ENCODE peak calls at places on chromosome 13, in four cellular contexts. W is HCT116, V is heart left ventricle, N is DND-41. F is an unnamed sample.
A peak's percentile ranks its signal among the peaks of the same experiment; 100 is the strongest.

GRCh38 chr13:74710006-74710405 is 575.8 kb upstream of the KLF12 start:
- DNase-seq in W (no peak), V (no peak), N (no peak), F (no peak)

GRCh38 chr13:92804346-92804745 is 422.3 kb upstream of the GPC6 start:
- DNase-seq in W (no peak), V (no peak), N (no peak), F (no peak)

GRCh38 chr13:21063031-21063430 is 1.6 kb upstream of the LATS2 start:
- DNase-seq in W (no peak), V (no peak), N (no peak), F (no peak)

GRCh38 chr13:27446986-27447583 is 3.3 kb downstream of the MTIF3 start:
- DNase-seq in W (no peak), V (no peak), N (peak; percentile 79), F (peak; percentile 82)

GRCh38 chr13:44713793-44714469 is 137.8 kb upstream of the TSC22D1 start:
- DNase-seq in W (peak; percentile 79), V (no peak), N (no peak), F (no peak)

GRCh38 chr13:79185580-79185979 is 220.5 kb downstream of the RBM26 start:
- DNase-seq in W (no peak), V (no peak), N (no peak), F (no peak)

GRCh38 chr13:30045916-30046704 is 195.7 kb upstream of the UBL3 start:
- DNase-seq in W (no peak), V (no peak), N (no peak), F (no peak)

GRCh38 chr13:33053397-33054066 is 37.3 kb downstream of the KL start:
- DNase-seq in W (no peak), V (no peak), N (no peak), F (no peak)

GRCh38 chr13:113052206-113052605 is 53.4 kb upstream of the F7 start:
- DNase-seq in W (no peak), V (no peak), N (no peak), F (no peak)

GRCh38 chr13:112012705-112013085 is 54.3 kb upstream of the SOX1 start:
- DNase-seq in W (no peak), V (no peak), N (no peak), F (no peak)

GRCh38 chr13:48437381-48437780 is 24.5 kb upstream of the LPAR6 start:
- DNase-seq in W (no peak), V (peak; percentile 82), N (no peak), F (no peak)

GRCh38 chr13:98879965-98880364 is 97.9 kb downstream of the DOCK9 start:
- DNase-seq in W (no peak), V (no peak), N (no peak), F (no peak)

GRCh38 chr13:74040200-74040599 is 94.0 kb downstream of the KLF12 start:
- DNase-seq in W (peak; percentile 49), V (no peak), N (peak; percentile 45), F (peak; percentile 47)

GRCh38 chr13:49627831-49628652 is at the start of gene ARL11:
- DNase-seq in W (no peak), V (peak; percentile 68), N (no peak), F (peak; percentile 37)

GRCh38 chr13:101785858-101786257 is 333.4 kb downstream of the ITGBL1 start:
- DNase-seq in W (peak; percentile 10), V (peak; percentile 21), N (peak; percentile 4), F (peak; percentile 2)

GRCh38 chr13:66501187-66501586 is 728.9 kb downstream of the PCDH9 start:
- DNase-seq in W (no peak), V (no peak), N (no peak), F (no peak)

GRCh38 chr13:73364706-73365105 is 305.9 kb downstream of the KLF5 start:
- DNase-seq in W (no peak), V (no peak), N (no peak), F (no peak)

GRCh38 chr13:30792257-30793000 is 57.1 kb downstream of the ALOX5AP start:
- DNase-seq in W (peak; percentile 47), V (peak; percentile 73), N (no peak), F (no peak)

GRCh38 chr13:111652676-111653075 is 332.2 kb downstream of the TEX29 start:
- DNase-seq in W (no peak), V (no peak), N (no peak), F (no peak)

GRCh38 chr13:107865643-107866006 is 349.7 kb downstream of the LIG4 start:
- DNase-seq in W (no peak), V (no peak), N (no peak), F (no peak)

GRCh38 chr13:31094331-31095015 is 67.2 kb downstream of the HSPH1 start:
- DNase-seq in W (no peak), V (no peak), N (no peak), F (no peak)

GRCh38 chr13:46996316-46996715 is 99.5 kb upstream of the HTR2A start:
- DNase-seq in W (no peak), V (no peak), N (no peak), F (no peak)
- H3K4me3 ChIP-seq in W (no peak overlapping the region), V (no peak overlapping the region), N (no peak overlapping the region), F (no peak overlapping the region)

GRCh38 chr13:40589285-40590109 is 76.9 kb downstream of the FOXO1 start:
- DNase-seq in W (no peak), V (peak; percentile 56), N (no peak), F (no peak)

GRCh38 chr13:40588101-40588500 is 78.3 kb downstream of the FOXO1 start:
- DNase-seq in W (no peak), V (no peak), N (no peak), F (no peak)

GRCh38 chr13:40591091-40591490 is 75.3 kb downstream of the FOXO1 start:
- DNase-seq in W (no peak), V (no peak), N (no peak), F (no peak)

GRCh38 chr13:40592035-40592434 is 74.4 kb downstream of the FOXO1 start:
- DNase-seq in W (no peak), V (no peak), N (no peak), F (no peak)

DNA sequence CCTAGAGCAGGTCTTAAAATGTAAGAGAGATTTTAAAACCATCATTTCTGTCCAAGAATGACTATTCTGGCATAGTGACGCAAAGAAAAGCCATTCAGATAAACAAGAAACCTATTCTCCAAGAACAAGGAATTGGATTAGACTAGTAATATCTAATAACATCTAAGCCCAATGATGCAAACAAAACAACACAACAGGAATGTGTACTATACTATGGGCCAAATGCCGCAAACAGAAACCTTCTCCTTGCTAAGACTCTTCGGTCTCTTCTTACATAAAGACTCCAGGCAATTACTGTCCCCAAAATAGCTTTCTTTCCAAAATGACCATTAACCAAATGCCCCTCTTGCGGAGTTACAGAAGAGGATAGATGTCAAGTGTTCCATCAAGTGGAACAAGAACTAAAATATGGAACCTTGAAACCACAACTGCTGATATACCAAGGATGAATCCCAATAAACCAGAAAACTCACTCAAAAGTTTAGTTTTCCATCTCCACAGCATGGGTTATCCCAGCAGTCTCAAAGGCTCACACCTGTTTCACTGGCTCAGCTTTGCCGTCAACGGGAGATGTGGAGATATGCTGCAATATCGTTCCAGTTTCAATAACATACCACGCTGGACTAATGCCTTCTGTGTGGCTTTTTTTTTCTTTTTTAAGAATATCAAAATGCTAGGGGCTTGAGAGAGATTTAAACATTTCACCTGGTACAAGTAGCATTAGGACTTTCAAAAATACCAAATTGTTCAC is 76.2 kb downstream of the FOXO1 start:
- DNase-seq in W (no peak), V (no peak), N (no peak), F (no peak)
- H3K4me3 ChIP-seq in W (no peak overlapping the region), V (no peak overlapping the region), N (no peak overlapping the region), F (no peak overlapping the region)

DNA sequence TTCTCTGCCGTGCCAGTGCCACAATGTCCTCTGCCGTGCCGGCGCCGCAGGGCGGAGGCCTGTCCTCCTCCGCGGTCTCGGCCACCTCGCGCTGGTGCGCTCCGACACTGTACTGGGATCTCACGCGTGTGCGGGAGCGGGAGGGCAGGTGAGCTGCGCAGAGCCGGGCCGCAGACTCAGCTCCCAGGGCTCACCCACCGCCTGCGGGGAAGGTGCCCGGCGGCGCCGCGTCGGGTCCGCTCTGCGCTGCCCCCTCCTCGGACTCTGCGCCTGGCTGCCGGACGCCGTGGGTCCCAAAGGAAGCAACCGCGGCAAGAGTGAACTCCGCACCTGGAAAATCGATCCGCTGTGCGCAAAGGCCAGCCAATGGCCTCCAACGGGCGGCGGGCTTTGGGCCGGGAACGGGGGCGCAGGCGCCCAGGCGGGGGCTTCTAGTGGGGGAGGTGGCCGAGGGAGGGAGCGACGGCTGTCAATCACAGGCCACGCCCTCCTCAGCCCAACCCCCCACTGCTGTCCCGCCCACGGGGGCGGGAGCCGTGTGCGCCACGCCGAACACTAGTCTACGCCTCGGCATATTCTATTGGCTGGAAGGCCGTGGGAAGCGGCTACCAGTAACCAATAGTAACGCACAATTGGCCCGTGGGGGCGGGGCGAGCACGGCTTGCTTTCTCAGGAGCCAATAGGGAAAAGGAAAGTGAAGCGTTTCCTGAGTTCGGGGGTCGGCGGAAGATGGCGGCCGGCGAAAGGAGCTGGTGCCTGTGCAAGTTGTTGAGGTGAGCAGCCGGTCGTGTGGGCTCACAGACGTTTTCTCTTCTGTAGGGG is at the start of gene ALG11:
- DNase-seq in W (peak; percentile 94), V (peak; percentile 99), N (peak; percentile 100), F (peak; percentile 98)
- H3K4me3 ChIP-seq in W (peak within 1 kb of the TSS; percentile 100), V (peak within 1 kb of the TSS; percentile 78), N (peak within 1 kb of the TSS; percentile 95), F (peak within 1 kb of the TSS; percentile 98)

GRCh38 chr13:35479223-35479536 is 2.7 kb upstream of the MAB21L1 start:
- DNase-seq in W (no peak), V (no peak), N (no peak), F (no peak)
- H3K4me3 ChIP-seq in W (no peak overlapping the region), V (no peak overlapping the region), N (no peak overlapping the region), F (no peak overlapping the region)

DNA sequence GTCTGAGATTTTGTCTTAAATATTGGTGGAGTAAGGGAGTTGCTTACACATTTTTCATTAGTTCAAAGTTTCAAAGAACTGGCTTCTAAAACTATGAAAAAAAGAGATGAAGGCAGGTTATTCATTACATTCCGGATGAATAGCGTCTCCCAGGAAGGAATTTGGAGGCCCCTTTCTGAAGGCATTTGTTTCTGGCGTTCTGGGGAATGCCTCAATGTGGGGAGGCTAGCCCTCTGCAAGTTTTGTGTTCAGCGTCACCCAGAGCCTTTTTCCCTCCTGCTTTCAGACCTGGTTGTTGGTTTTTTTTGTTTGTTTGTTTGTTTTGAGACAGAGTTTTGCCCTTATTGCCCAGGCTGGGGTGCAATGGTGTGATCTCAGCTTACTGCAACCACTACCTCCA is 21.0 kb downstream of the FAM124A start:
- DNase-seq in W (no peak), V (no peak), N (no peak), F (no peak)
- H3K4me3 ChIP-seq in W (no peak overlapping the region), V (no peak overlapping the region), N (no peak overlapping the region), F (no peak overlapping the region)

F was measured in Jurkat, Clone E6-1.